ENCODE peak calls at places on chromosomes 7 and 10, in seven cellular contexts. O, X, E, A, Q, M and U are unnamed samples.

GRCh38 chr10:93462881-93463280 is 19.3 kb downstream of the MYOF start:
- DNase-seq in O (no peak), X (no peak), E (no peak), A (no peak), Q (no peak), M (no peak), U (no peak)

GRCh38 chr10:95447733-95448132 is 113.4 kb downstream of the SORBS1 start:
- DNase-seq in O (no peak), X (no peak), E (no peak), A (no peak), Q (no peak), M (no peak), U (no peak)

GRCh38 chr7:84746347-84746746 is 440.5 kb downstream of the SEMA3D start:
- DNase-seq in O (no peak), X (no peak), E (no peak), A (no peak), Q (no peak), M (no peak), U (no peak)

GRCh38 chr7:134891262-134892001 is 94.9 kb upstream of the AGBL3 start:
- DNase-seq in O (no peak), X (peak; percentile 92), E (peak; percentile 66), A (no peak), Q (no peak), M (no peak), U (peak; percentile 97)

GRCh38 chr7:87506243-87507180 is 31.0 kb upstream of the ABCB4 start:
- DNase-seq in O (no peak), X (no peak), E (no peak), A (no peak), Q (no peak), M (no peak), U (no peak)

GRCh38 chr10:37734971-37735370 is 122.4 kb downstream of the ZNF248 start:
- DNase-seq in O (no peak), X (no peak), E (no peak), A (no peak), Q (no peak), M (no peak), U (no peak)

GRCh38 chr10:70093335-70093944 is 39.2 kb downstream of the AIFM2 start:
- DNase-seq in O (peak; percentile 5), X (no peak), E (no peak), A (no peak), Q (no peak), M (no peak), U (no peak)

GRCh38 chr7:42972703-42973500 is 40.7 kb downstream of the MRPL32 start:
- DNase-seq in O (no peak), X (no peak), E (no peak), A (no peak), Q (no peak), M (no peak), U (peak; percentile 99)

GRCh38 chr7:779480-779879 is 52.4 kb upstream of the PRKAR1B start:
- DNase-seq in O (no peak), X (no peak), E (no peak), A (no peak), Q (no peak), M (no peak), U (no peak)

GRCh38 chr10:22334414-22335203 is 10.7 kb upstream of the SPAG6 start:
- DNase-seq in O (no peak), X (no peak), E (no peak), A (no peak), Q (no peak), M (no peak), U (no peak)

GRCh38 chr10:31475514-31475913 is 156.5 kb downstream of the ZEB1 start:
- DNase-seq in O (no peak), X (no peak), E (no peak), A (no peak), Q (no peak), M (no peak), U (no peak)

GRCh38 chr7:14962778-14963177 is 60.2 kb upstream of the DGKB start:
- DNase-seq in O (no peak), X (no peak), E (no peak), A (no peak), Q (no peak), M (no peak), U (no peak)

GRCh38 chr7:118907911-118908527 is 683.5 kb downstream of the ANKRD7 start:
- DNase-seq in O (no peak), X (no peak), E (no peak), A (no peak), Q (no peak), M (no peak), U (no peak)

GRCh38 chr7:141693082-141693481 is 8.9 kb downstream of the DENND11 start:
- DNase-seq in O (no peak), X (no peak), E (no peak), A (no peak), Q (no peak), M (no peak), U (no peak)

GRCh38 chr10:126639084-126639483 is 31.4 kb downstream of the C10orf90 start:
- DNase-seq in O (no peak), X (no peak), E (no peak), A (no peak), Q (no peak), M (no peak), U (no peak)

GRCh38 chr10:114571316-114571999 is 86.6 kb downstream of the ABLIM1 start:
- DNase-seq in O (no peak), X (no peak), E (no peak), A (no peak), Q (no peak), M (no peak), U (no peak)

GRCh38 chr7:41292457-41292856 is 410.4 kb downstream of the INHBA start:
- DNase-seq in O (no peak), X (no peak), E (peak; percentile 41), A (no peak), Q (no peak), M (no peak), U (no peak)

GRCh38 chr10:46288601-46289206 is 1.9 kb downstream of the ANTXRL start:
- DNase-seq in O (no peak), X (peak; percentile 51), E (no peak), A (no peak), Q (no peak), M (no peak), U (no peak)

GRCh38 chr7:139570626-139571025 is 47.1 kb downstream of the CLEC2L start:
- DNase-seq in O (no peak), X (peak; percentile 46), E (no peak), A (no peak), Q (no peak), M (no peak), U (no peak)

GRCh38 chr7:65975814-65976445 is 6.1 kb downstream of the GUSB start:
- DNase-seq in O (no peak), X (no peak), E (no peak), A (no peak), Q (no peak), M (no peak), U (no peak)

GRCh38 chr7:106466867-106467266 is 182.1 kb upstream of the NAMPT start:
- DNase-seq in O (no peak), X (no peak), E (no peak), A (no peak), Q (no peak), M (no peak), U (no peak)

GRCh38 chr10:34260904-34261303 is 554.2 kb downstream of the PARD3 start:
- DNase-seq in O (no peak), X (no peak), E (no peak), A (no peak), Q (no peak), M (no peak), U (no peak)

GRCh38 chr10:92432596-92432995 is 141.3 kb downstream of the IDE start:
- DNase-seq in O (no peak), X (no peak), E (no peak), A (no peak), Q (no peak), M (no peak), U (no peak)

GRCh38 chr10:77494789-77495541 is 142.6 kb downstream of the KCNMA1 start:
- DNase-seq in O (no peak), X (peak; percentile 72), E (no peak), A (no peak), Q (no peak), M (no peak), U (no peak)

GRCh38 chr7:155644971-155645509 is 579 bp downstream of the RBM33 start:
- DNase-seq in O (peak; percentile 44), X (no peak), E (no peak), A (peak; percentile 57), Q (no peak), M (no peak), U (no peak)

GRCh38 chr7:157890921-157891401 is 554.2 kb downstream of the DNAJB6 start:
- DNase-seq in O (no peak), X (peak; percentile 61), E (no peak), A (no peak), Q (peak; percentile 22), M (no peak), U (no peak)

GRCh38 chr7:24595671-24596418 is 22.6 kb downstream of the PALS2 start:
- DNase-seq in O (no peak), X (no peak), E (no peak), A (no peak), Q (no peak), M (no peak), U (no peak)

GRCh38 chr7:80705164-80705781 is 66.8 kb downstream of the CD36 start:
- DNase-seq in O (no peak), X (no peak), E (no peak), A (no peak), Q (no peak), M (no peak), U (no peak)

GRCh38 chr7:20959281-20959680 is 172.6 kb upstream of the SP8 start:
- DNase-seq in O (no peak), X (no peak), E (no peak), A (no peak), Q (no peak), M (no peak), U (no peak)

GRCh38 chr10:70433581-70434280 is 7.8 kb downstream of the NODAL start:
- DNase-seq in O (no peak), X (no peak), E (no peak), A (no peak), Q (no peak), M (no peak), U (no peak)

GRCh38 chr10:29667191-29667590 is 32.4 kb upstream of the SVIL start:
- DNase-seq in O (no peak), X (no peak), E (no peak), A (no peak), Q (no peak), M (no peak), U (no peak)

GRCh38 chr10:101780818-101781654 is 2.2 kb downstream of the NPM3 start:
- DNase-seq in O (peak; percentile 56), X (no peak), E (no peak), A (peak; percentile 86), Q (peak; percentile 40), M (peak; percentile 75), U (peak; percentile 51)